ENCODE peak calls at places on chromosomes 5 and 9, in seven cellular contexts. R is uterus, W is WTC11, V is neural progenitor cell, K is dorsolateral prefrontal cortex, Z is H9, U is astrocyte of the spinal cord. F is an unnamed sample.

GRCh38 chr5:84028093-84028492 is 307.4 kb upstream of the HAPLN1 start:
- DNase-seq in Z (no peak), R (no peak), U (peak), V (no peak), K (no peak), W (no peak), F (no peak)

GRCh38 chr5:172973127-172973916 is 10.2 kb upstream of the ATP6V0E1 start:
- DNase-seq in U (peak), V (no peak), W (no peak), K (no peak), R (no peak), Z (no peak), F (no peak)

GRCh38 chr9:3810231-3810630 is 284.4 kb upstream of the RFX3 start:
- DNase-seq in K (no peak), W (no peak), Z (no peak), R (no peak), V (no peak), U (no peak), F (no peak)

GRCh38 chr5:96756985-96757384 is 50.8 kb downstream of the ERAP1 start:
- DNase-seq in K (no peak), V (peak), W (no peak), Z (no peak), U (no peak), R (no peak), F (no peak)

GRCh38 chr9:114504341-114505186 is 709 bp downstream of the WHRN start:
- DNase-seq in V (peak), W (peak), R (peak), K (peak), U (peak), Z (peak), F (peak)

GRCh38 chr9:137311971-137312851 is 10.1 kb upstream of the NRARP start:
- DNase-seq in V (no peak), R (peak), K (no peak), W (no peak), Z (no peak), U (no peak), F (no peak)

GRCh38 chr5:32707394-32707997 is 3.6 kb upstream of the NPR3 start:
- DNase-seq in K (no peak), U (peak), R (no peak), Z (no peak), W (no peak), V (peak), F (no peak)

GRCh38 chr5:38660194-38660668 is 103.8 kb upstream of the LIFR start:
- DNase-seq in W (peak), K (no peak), R (no peak), V (peak), U (no peak), Z (peak), F (no peak)

GRCh38 chr9:136980669-136981478 is 1.9 kb upstream of the LCNL1 start:
- DNase-seq in K (no peak), U (no peak), V (no peak), R (no peak), Z (no peak), W (no peak), F (no peak)

GRCh38 chr5:174204914-174205313 is 159.4 kb downstream of the NSG2 start:
- DNase-seq in V (peak), W (peak), U (no peak), Z (peak), R (no peak), K (no peak), F (no peak)

GRCh38 chr5:84825616-84826015 is 440.9 kb upstream of the EDIL3 start:
- DNase-seq in U (peak), V (no peak), K (no peak), R (no peak), W (no peak), Z (no peak), F (no peak)

GRCh38 chr9:16719921-16720320 is 150.5 kb downstream of the BNC2 start:
- DNase-seq in R (no peak), W (no peak), U (no peak), Z (no peak), K (no peak), V (no peak), F (no peak)

GRCh38 chr5:76165961-76166360 is 82.8 kb downstream of the SV2C start:
- DNase-seq in W (no peak), U (no peak), V (no peak), R (no peak), Z (no peak), K (no peak), F (no peak)

GRCh38 chr9:116271991-116272390 is 118.4 kb downstream of the PAPPA start:
- DNase-seq in K (no peak), W (peak), Z (peak), U (no peak), R (no peak), V (peak), F (no peak)

GRCh38 chr9:116271307-116271706 is 117.7 kb downstream of the PAPPA start:
- DNase-seq in Z (no peak), W (no peak), U (no peak), K (no peak), V (no peak), R (no peak), F (no peak)

GRCh38 chr9:116270559-116270958 is 117.0 kb downstream of the PAPPA start:
- DNase-seq in W (no peak), R (no peak), K (no peak), Z (no peak), V (no peak), U (no peak), F (no peak)

GRCh38 chr9:116267021-116267420 is 113.4 kb downstream of the PAPPA start:
- DNase-seq in U (peak), V (no peak), R (no peak), Z (no peak), W (no peak), K (no peak), F (no peak)

DNA sequence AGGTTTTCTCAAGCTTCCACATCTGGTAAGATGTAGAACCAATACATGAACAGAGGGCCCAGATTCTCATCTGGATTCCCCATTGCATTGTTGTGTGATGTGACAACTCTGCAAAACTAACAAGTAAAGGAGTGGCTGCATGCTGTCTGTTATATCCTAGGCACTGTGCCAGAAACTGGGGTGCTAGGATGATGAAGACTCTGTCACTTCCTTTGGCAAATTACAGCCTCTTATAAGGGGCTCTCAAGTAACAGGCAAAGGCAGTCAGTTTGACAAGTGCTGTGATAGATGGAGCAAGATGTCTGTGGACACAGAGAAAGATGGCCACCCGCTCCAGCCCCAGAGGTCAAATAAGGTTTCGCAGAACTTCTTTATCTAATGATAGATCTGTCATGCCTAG is 115.7 kb downstream of the PAPPA start:
- DNase-seq in R (no peak), V (no peak), U (no peak), K (no peak), W (no peak), Z (no peak), F (no peak)
- TF ChIP-seq CTCF in R (no peak), V (no peak), U (no peak), K (no peak), W (no peak), Z (no peak), F (no peak)

DNA sequence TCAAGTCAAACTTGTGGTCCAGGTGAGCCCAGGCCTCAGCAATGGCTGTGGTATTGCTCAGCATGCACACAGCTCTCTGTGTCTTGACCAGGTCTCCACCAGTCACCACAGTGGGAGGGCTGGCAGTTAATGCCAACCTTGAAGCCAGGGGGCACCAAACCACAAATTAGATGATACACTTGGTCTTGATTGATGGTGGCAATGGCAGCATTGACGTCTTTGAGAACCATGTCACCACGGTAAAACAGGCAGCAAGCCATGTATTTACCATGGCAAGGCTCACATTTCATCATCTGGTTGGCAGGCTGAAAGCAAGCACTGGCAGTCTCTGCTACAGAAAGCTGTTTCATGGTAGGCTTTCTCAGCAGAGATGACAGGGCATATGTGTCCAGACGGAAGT is 40.0 kb downstream of the NIM1K start:
- DNase-seq in R (no peak), W (peak), V (no peak), K (no peak), U (no peak), Z (peak), F (no peak)
- TF ChIP-seq CTCF in R (no peak), W (peak), V (peak), K (no peak), U (peak), Z (peak), F (peak)

GRCh38 chr9:105958587-105958986 is 264.2 kb downstream of the TMEM38B start:
- DNase-seq in U (no peak), W (no peak), Z (no peak), R (no peak), V (no peak), K (no peak), F (no peak)
- TF ChIP-seq CTCF in U (no peak), W (no peak), Z (no peak), R (no peak), V (no peak), K (peak), F (no peak)

GRCh38 chr9:130521715-130522114 is 57.7 kb upstream of the FUBP3 start:
- DNase-seq in W (no peak), R (no peak), U (no peak), V (no peak), Z (no peak), K (no peak), F (no peak)
- TF ChIP-seq CTCF in W (no peak), R (no peak), U (no peak), V (no peak), Z (no peak), K (no peak), F (no peak)

DNA sequence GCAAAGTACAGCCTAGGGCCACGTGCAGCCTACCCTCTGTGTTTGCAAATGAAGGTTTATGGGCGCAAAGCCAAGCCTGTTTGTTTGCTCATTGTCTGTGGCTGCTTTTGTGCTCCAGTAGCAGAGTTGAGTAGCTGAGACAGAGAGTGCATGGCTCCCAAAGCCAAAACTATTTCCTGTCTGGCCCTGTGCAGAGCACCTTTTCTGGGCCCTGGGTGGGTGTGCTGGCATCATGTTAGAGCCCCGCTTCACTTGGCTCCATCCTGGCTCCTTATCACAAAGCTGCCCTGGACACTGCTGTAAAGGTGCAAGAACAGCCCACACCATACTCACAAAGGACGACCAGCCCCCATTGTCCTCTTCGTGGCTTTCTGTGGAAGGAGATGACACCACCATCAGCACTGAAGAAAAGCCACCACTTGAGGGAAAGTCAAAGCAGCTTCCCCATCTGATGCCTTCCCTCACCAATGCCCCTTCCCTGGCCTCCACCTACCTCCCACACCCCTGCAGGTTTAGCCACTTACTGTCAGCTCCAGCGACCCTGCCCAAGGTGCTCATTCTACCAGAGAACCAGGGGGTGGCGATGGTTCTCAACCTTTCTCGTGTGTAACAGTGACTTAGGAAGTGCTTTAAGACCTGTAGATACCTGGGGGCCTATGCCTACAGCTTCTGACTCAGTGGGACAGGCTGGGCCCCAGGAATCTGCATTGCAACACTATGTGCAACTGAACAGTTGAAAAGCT is 23.4 kb downstream of the LCP2 start:
- DNase-seq in W (peak), V (peak), R (no peak), Z (peak), K (no peak), U (no peak), F (no peak)
- TF ChIP-seq CTCF in W (no peak), V (peak), R (no peak), Z (peak), K (no peak), U (no peak), F (peak)

F was measured in natural killer cell.